ENCODE peak calls at places on chromosomes 13 and 19, in four cellular contexts. One of them, this sample, is unnamed.

GRCh38 chr13:113724780-113725315 is 34.2 kb upstream of the TMEM255B start:
- DNase-seq in HFF-Myc: no peak
- DNase-seq in tibial nerve: peak
- DNase-seq in A549: peak
- DNase-seq in this sample: no peak

GRCh38 chr19:7393459-7393858 is 44.7 kb downstream of the ARHGEF18 start:
- DNase-seq in tibial nerve: no peak
- DNase-seq in HFF-Myc: no peak
- DNase-seq in A549: no peak
- DNase-seq in this sample: no peak

GRCh38 chr19:3506384-3507340 is 551 bp downstream of the FZR1 start:
- DNase-seq in tibial nerve: peak
- DNase-seq in A549: no peak
- DNase-seq in HFF-Myc: no peak
- DNase-seq in this sample: no peak

GRCh38 chr19:7622933-7623685 is 6.2 kb downstream of the XAB2 start:
- DNase-seq in tibial nerve: no peak
- DNase-seq in A549: no peak
- DNase-seq in HFF-Myc: no peak
- DNase-seq in this sample: no peak

GRCh38 chr19:3516675-3517207 is 10.6 kb downstream of the FZR1 start:
- DNase-seq in tibial nerve: no peak
- DNase-seq in A549: no peak
- DNase-seq in HFF-Myc: no peak
- DNase-seq in this sample: no peak

GRCh38 chr13:42574011-42574410 is at the start of gene TNFSF11:
- DNase-seq in tibial nerve: no peak
- DNase-seq in HFF-Myc: no peak
- DNase-seq in A549: no peak
- DNase-seq in this sample: no peak

GRCh38 chr13:41065098-41065497 is 3.8 kb downstream of the WBP4 start:
- DNase-seq in HFF-Myc: peak
- DNase-seq in A549: no peak
- DNase-seq in tibial nerve: no peak
- DNase-seq in this sample: peak

GRCh38 chr13:97559981-97560380 is 126.0 kb downstream of the RAP2A start:
- DNase-seq in tibial nerve: no peak
- DNase-seq in A549: no peak
- DNase-seq in HFF-Myc: no peak
- DNase-seq in this sample: no peak

GRCh38 chr13:70668983-70669382 is 560.7 kb upstream of the KLHL1 start:
- DNase-seq in tibial nerve: no peak
- DNase-seq in A549: no peak
- DNase-seq in HFF-Myc: no peak
- DNase-seq in this sample: no peak

GRCh38 chr13:113759525-113760137 is 605 bp downstream of the TMEM255B start:
- DNase-seq in A549: no peak
- DNase-seq in tibial nerve: peak
- DNase-seq in HFF-Myc: no peak
- DNase-seq in this sample: no peak

GRCh38 chr19:49224856-49225255 is 67.3 kb downstream of the TRPM4 start:
- DNase-seq in A549: peak
- DNase-seq in tibial nerve: no peak
- DNase-seq in HFF-Myc: no peak
- DNase-seq in this sample: no peak

GRCh38 chr19:40704491-40705361 is 12.0 kb downstream of the COQ8B start:
- DNase-seq in HFF-Myc: no peak
- DNase-seq in tibial nerve: no peak
- DNase-seq in A549: no peak
- DNase-seq in this sample: no peak

GRCh38 chr19:5131866-5132561 is 163.1 kb downstream of the KDM4B start:
- DNase-seq in A549: no peak
- DNase-seq in HFF-Myc: no peak
- DNase-seq in tibial nerve: no peak
- DNase-seq in this sample: no peak

GRCh38 chr19:50159078-50159477 is 4.0 kb downstream of the IZUMO2 start:
- DNase-seq in HFF-Myc: no peak
- DNase-seq in A549: no peak
- DNase-seq in tibial nerve: no peak
- DNase-seq in this sample: no peak

GRCh38 chr19:1252221-1252817 is 3.9 kb downstream of the MIDN start:
- DNase-seq in A549: peak
- DNase-seq in HFF-Myc: no peak
- DNase-seq in tibial nerve: peak
- DNase-seq in this sample: peak

GRCh38 chr13:32754179-32754578 is 167.9 kb downstream of the PDS5B start:
- DNase-seq in HFF-Myc: no peak
- DNase-seq in A549: no peak
- DNase-seq in tibial nerve: no peak
- DNase-seq in this sample: no peak

GRCh38 chr13:67775359-67775758 is 545.2 kb upstream of the PCDH9 start:
- DNase-seq in tibial nerve: no peak
- DNase-seq in A549: no peak
- DNase-seq in HFF-Myc: no peak
- DNase-seq in this sample: no peak

GRCh38 chr19:20969498-20969897 is 46.4 kb downstream of the ZNF85 start:
- DNase-seq in HFF-Myc: no peak
- DNase-seq in tibial nerve: no peak
- DNase-seq in A549: no peak
- DNase-seq in this sample: no peak

GRCh38 chr19:16258440-16258903 is 60.8 kb downstream of the AP1M1 start:
- DNase-seq in A549: no peak
- DNase-seq in HFF-Myc: no peak
- DNase-seq in tibial nerve: peak
- DNase-seq in this sample: no peak

GRCh38 chr13:36420437-36420891 is 11.8 kb upstream of the CCNA1 start:
- DNase-seq in tibial nerve: peak
- DNase-seq in A549: peak
- DNase-seq in HFF-Myc: peak
- DNase-seq in this sample: peak

GRCh38 chr19:41753159-41753558 is 2.2 kb upstream of the CEACAM6 start:
- DNase-seq in A549: peak
- DNase-seq in HFF-Myc: no peak
- DNase-seq in tibial nerve: peak
- DNase-seq in this sample: no peak

GRCh38 chr13:101417043-101417406 is 717 bp upstream of the NALCN start:
- DNase-seq in tibial nerve: no peak
- DNase-seq in A549: peak
- DNase-seq in HFF-Myc: no peak
- DNase-seq in this sample: no peak

GRCh38 chr13:94305033-94305432 is 174.4 kb downstream of the DCT start:
- DNase-seq in A549: no peak
- DNase-seq in tibial nerve: no peak
- DNase-seq in HFF-Myc: no peak
- DNase-seq in this sample: no peak

GRCh38 chr19:1244693-1245451 is 3.3 kb downstream of the ATP5F1D start:
- DNase-seq in tibial nerve: no peak
- DNase-seq in A549: no peak
- DNase-seq in HFF-Myc: no peak
- DNase-seq in this sample: no peak

GRCh38 chr13:101449971-101450748 is 2.3 kb upstream of the ITGBL1 start:
- DNase-seq in HFF-Myc: peak
- DNase-seq in A549: peak
- DNase-seq in tibial nerve: no peak
- DNase-seq in this sample: peak

GRCh38 chr13:36998624-36999041 is 507 bp downstream of the ALG5 start:
- DNase-seq in A549: no peak
- DNase-seq in HFF-Myc: no peak
- DNase-seq in tibial nerve: no peak
- DNase-seq in this sample: no peak

GRCh38 chr19:13152854-13153626 is 2.8 kb downstream of the IER2 start:
- DNase-seq in HFF-Myc: peak
- DNase-seq in A549: peak
- DNase-seq in tibial nerve: peak
- DNase-seq in this sample: peak
- TF ChIP-seq CTCF in HFF-Myc: peak
- TF ChIP-seq CTCF in A549: no peak
- TF ChIP-seq CTCF in tibial nerve: peak
- TF ChIP-seq CTCF in this sample: peak

GRCh38 chr19:29813665-29814064 is 1.9 kb downstream of the CCNE1 start:
- DNase-seq in A549: no peak
- DNase-seq in tibial nerve: no peak
- DNase-seq in HFF-Myc: no peak
- DNase-seq in this sample: no peak

GRCh38 chr19:29812881-29813275 is 1.1 kb downstream of the CCNE1 start:
- DNase-seq in tibial nerve: no peak
- DNase-seq in HFF-Myc: no peak
- DNase-seq in A549: no peak
- DNase-seq in this sample: no peak

GRCh38 chr19:29817316-29817715 is 5.5 kb downstream of the CCNE1 start:
- DNase-seq in HFF-Myc: no peak
- DNase-seq in A549: no peak
- DNase-seq in tibial nerve: no peak
- DNase-seq in this sample: no peak

GRCh38 chr19:29812080-29812880 is 489 bp downstream of the CCNE1 start:
- DNase-seq in A549: no peak
- DNase-seq in HFF-Myc: no peak
- DNase-seq in tibial nerve: no peak
- DNase-seq in this sample: no peak

DNA sequence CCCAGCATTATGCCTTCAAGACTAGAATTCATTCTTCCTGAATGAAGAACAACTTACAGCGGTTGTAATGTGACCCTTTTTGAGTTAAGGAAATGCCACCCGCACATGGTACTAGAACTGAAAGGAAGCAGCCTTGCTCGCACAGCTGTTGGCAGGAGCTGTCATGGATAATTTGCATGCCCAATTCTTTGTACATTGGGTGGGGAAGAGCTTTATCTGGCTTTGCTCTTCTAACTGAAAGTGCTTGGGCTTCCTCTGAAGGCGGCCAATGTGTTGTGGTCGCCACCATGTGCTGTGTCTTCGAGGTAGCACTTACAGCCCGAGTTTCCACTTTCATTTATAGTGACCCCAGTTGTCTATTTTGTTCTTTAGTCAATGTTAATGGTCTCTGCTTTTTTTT is 3.4 kb downstream of the CCNE1 start:
- DNase-seq in tibial nerve: no peak
- DNase-seq in A549: no peak
- DNase-seq in HFF-Myc: no peak
- DNase-seq in this sample: no peak
- TF ChIP-seq CTCF in tibial nerve: no peak
- TF ChIP-seq CTCF in A549: no peak
- TF ChIP-seq CTCF in HFF-Myc: no peak
- TF ChIP-seq CTCF in this sample: no peak

DNA sequence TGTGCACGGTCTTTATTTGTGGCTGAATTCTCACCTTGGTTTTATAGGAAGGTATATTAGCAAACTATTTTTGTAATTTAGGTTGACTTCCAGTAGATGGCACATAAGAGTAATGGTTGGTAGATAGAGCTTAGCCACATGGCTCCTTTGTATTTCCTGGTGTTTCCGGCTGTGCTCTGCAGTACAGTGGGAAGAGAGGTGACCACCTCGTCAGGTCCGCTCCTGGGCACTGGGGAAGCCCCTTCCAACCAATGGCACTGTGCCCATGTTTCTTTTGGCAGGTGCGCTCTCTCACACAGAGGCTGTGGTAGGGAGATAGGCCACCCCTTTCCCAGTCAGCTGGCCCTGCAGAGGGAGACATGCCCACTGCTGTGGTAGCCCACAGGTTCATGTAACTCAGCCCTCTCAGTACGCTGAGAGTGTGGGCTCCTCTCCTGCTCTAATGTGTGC is 74.3 kb upstream of the ATP12A start:
- DNase-seq in tibial nerve: no peak
- DNase-seq in HFF-Myc: no peak
- DNase-seq in A549: peak
- DNase-seq in this sample: no peak
- TF ChIP-seq CTCF in tibial nerve: no peak
- TF ChIP-seq CTCF in HFF-Myc: peak
- TF ChIP-seq CTCF in A549: peak
- TF ChIP-seq CTCF in this sample: no peak

GRCh38 chr19:2255982-2256685 is at the start of gene JSRP1:
- DNase-seq in tibial nerve: no peak
- DNase-seq in A549: no peak
- DNase-seq in HFF-Myc: no peak
- DNase-seq in this sample: no peak
- TF ChIP-seq CTCF in tibial nerve: no peak
- TF ChIP-seq CTCF in A549: no peak
- TF ChIP-seq CTCF in HFF-Myc: no peak
- TF ChIP-seq CTCF in this sample: no peak

DNA sequence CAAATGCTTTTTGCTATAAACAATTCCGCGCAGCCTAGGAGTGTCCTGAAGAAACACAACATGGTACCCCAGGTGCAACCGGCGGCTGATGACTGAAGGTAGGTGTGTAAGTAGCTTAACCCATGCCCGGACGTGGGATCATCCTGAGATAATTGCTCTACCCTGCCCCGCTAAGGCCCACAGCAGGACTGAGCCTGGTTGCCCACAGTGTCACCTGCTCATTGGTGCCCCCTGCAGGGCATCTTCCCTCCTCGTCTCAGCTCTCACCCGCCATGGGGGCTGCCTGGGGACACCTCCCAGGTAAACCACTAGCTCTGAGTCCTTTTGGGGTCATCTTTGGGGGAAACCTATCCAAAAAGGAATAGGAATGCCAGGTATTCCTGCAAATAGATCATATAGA is 22.3 kb downstream of the TMEM161A start:
- DNase-seq in HFF-Myc: no peak
- DNase-seq in tibial nerve: peak
- DNase-seq in A549: peak
- DNase-seq in this sample: no peak
- TF ChIP-seq CTCF in HFF-Myc: peak
- TF ChIP-seq CTCF in tibial nerve: peak
- TF ChIP-seq CTCF in A549: peak
- TF ChIP-seq CTCF in this sample: peak

GRCh38 chr13:60134376-60134775 is 29.4 kb downstream of the DIAPH3 start:
- DNase-seq in tibial nerve: no peak
- DNase-seq in A549: peak
- DNase-seq in HFF-Myc: no peak
- DNase-seq in this sample: no peak
- TF ChIP-seq CTCF in tibial nerve: no peak
- TF ChIP-seq CTCF in A549: no peak
- TF ChIP-seq CTCF in HFF-Myc: no peak
- TF ChIP-seq CTCF in this sample: peak

This sample was measured in AG09319.